ENCODE peak calls at places on chromosomes 2 and 18, in seven cellular contexts. One of them, this sample, is unnamed.

GRCh38 chr2:237171895-237172294 is 86.2 kb downstream of the COPS8 start:
- DNase-seq in CD8-positive, alpha-beta memory T cell: no peak
- DNase-seq in H4: no peak
- DNase-seq in DMS79 treated with DMSO at 0.1 percent for 48 hours: no peak
- DNase-seq in HL-60: no peak
- DNase-seq in OCI-M1: no peak
- DNase-seq in dorsolateral prefrontal cortex: no peak
- DNase-seq in this sample: no peak

GRCh38 chr2:99598435-99598834 is 108.6 kb upstream of the REV1 start:
- DNase-seq in H4: no peak
- DNase-seq in CD8-positive, alpha-beta memory T cell: no peak
- DNase-seq in HL-60: no peak
- DNase-seq in dorsolateral prefrontal cortex: no peak
- DNase-seq in DMS79 treated with DMSO at 0.1 percent for 48 hours: no peak
- DNase-seq in OCI-M1: no peak
- DNase-seq in this sample: no peak

GRCh38 chr18:61308795-61309393 is 24.3 kb upstream of the CDH20 start:
- DNase-seq in H4: peak
- DNase-seq in OCI-M1: peak
- DNase-seq in DMS79 treated with DMSO at 0.1 percent for 48 hours: no peak
- DNase-seq in HL-60: no peak
- DNase-seq in dorsolateral prefrontal cortex: peak
- DNase-seq in CD8-positive, alpha-beta memory T cell: no peak
- DNase-seq in this sample: no peak

GRCh38 chr2:88269832-88270231 is 99.7 kb downstream of the THNSL2 start:
- DNase-seq in HL-60: no peak
- DNase-seq in OCI-M1: no peak
- DNase-seq in DMS79 treated with DMSO at 0.1 percent for 48 hours: no peak
- DNase-seq in CD8-positive, alpha-beta memory T cell: peak
- DNase-seq in dorsolateral prefrontal cortex: no peak
- DNase-seq in H4: no peak
- DNase-seq in this sample: no peak

GRCh38 chr2:290090-290722 is 2.3 kb upstream of the ALKAL2 start:
- DNase-seq in HL-60: no peak
- DNase-seq in dorsolateral prefrontal cortex: peak
- DNase-seq in DMS79 treated with DMSO at 0.1 percent for 48 hours: peak
- DNase-seq in CD8-positive, alpha-beta memory T cell: peak
- DNase-seq in H4: no peak
- DNase-seq in OCI-M1: peak
- DNase-seq in this sample: peak

GRCh38 chr18:24019641-24020331 is 5.2 kb downstream of the TTC39C start:
- DNase-seq in DMS79 treated with DMSO at 0.1 percent for 48 hours: no peak
- DNase-seq in H4: no peak
- DNase-seq in CD8-positive, alpha-beta memory T cell: peak
- DNase-seq in OCI-M1: peak
- DNase-seq in HL-60: no peak
- DNase-seq in dorsolateral prefrontal cortex: no peak
- DNase-seq in this sample: peak

GRCh38 chr2:28507806-28508764 is 12.2 kb downstream of the PLB1 start:
- DNase-seq in dorsolateral prefrontal cortex: no peak
- DNase-seq in DMS79 treated with DMSO at 0.1 percent for 48 hours: peak
- DNase-seq in H4: peak
- DNase-seq in OCI-M1: peak
- DNase-seq in HL-60: no peak
- DNase-seq in CD8-positive, alpha-beta memory T cell: peak
- DNase-seq in this sample: no peak

GRCh38 chr2:12796617-12797016 is 79.9 kb downstream of the TRIB2 start:
- DNase-seq in H4: no peak
- DNase-seq in OCI-M1: no peak
- DNase-seq in DMS79 treated with DMSO at 0.1 percent for 48 hours: no peak
- DNase-seq in dorsolateral prefrontal cortex: no peak
- DNase-seq in HL-60: no peak
- DNase-seq in CD8-positive, alpha-beta memory T cell: no peak
- DNase-seq in this sample: no peak

GRCh38 chr2:220334871-220335590 is 707.6 kb downstream of the SLC4A3 start:
- DNase-seq in dorsolateral prefrontal cortex: no peak
- DNase-seq in HL-60: no peak
- DNase-seq in OCI-M1: no peak
- DNase-seq in H4: peak
- DNase-seq in CD8-positive, alpha-beta memory T cell: no peak
- DNase-seq in DMS79 treated with DMSO at 0.1 percent for 48 hours: peak
- DNase-seq in this sample: no peak

GRCh38 chr2:27461118-27461517 is 18.9 kb downstream of the KRTCAP3 start:
- DNase-seq in H4: no peak
- DNase-seq in DMS79 treated with DMSO at 0.1 percent for 48 hours: peak
- DNase-seq in OCI-M1: peak
- DNase-seq in CD8-positive, alpha-beta memory T cell: no peak
- DNase-seq in HL-60: no peak
- DNase-seq in dorsolateral prefrontal cortex: no peak
- DNase-seq in this sample: no peak

GRCh38 chr18:58026395-58026794 is 17.6 kb upstream of the NEDD4L start:
- DNase-seq in HL-60: no peak
- DNase-seq in H4: no peak
- DNase-seq in dorsolateral prefrontal cortex: no peak
- DNase-seq in DMS79 treated with DMSO at 0.1 percent for 48 hours: no peak
- DNase-seq in OCI-M1: no peak
- DNase-seq in CD8-positive, alpha-beta memory T cell: no peak
- DNase-seq in this sample: no peak

GRCh38 chr2:223563462-223563861 is 38.7 kb downstream of the SCG2 start:
- DNase-seq in CD8-positive, alpha-beta memory T cell: no peak
- DNase-seq in H4: peak
- DNase-seq in dorsolateral prefrontal cortex: no peak
- DNase-seq in HL-60: peak
- DNase-seq in DMS79 treated with DMSO at 0.1 percent for 48 hours: peak
- DNase-seq in OCI-M1: peak
- DNase-seq in this sample: no peak

This sample was measured in CD4-positive, alpha-beta memory T cell.